ENCODE peak calls at places on chromosomes 13 and 19, in five cellular contexts. Q is naive thymus-derived CD8-positive, alpha-beta T cell; U is cardiac fibroblast; T is type B pancreatic cell; B is LoVo. K is an unnamed sample.

GRCh38 chr13:53198017-53198416 is 169.4 kb downstream of the OLFM4 start:
- DNase-seq in Q (no peak), U (no peak), T (no peak), B (no peak), K (no peak)

GRCh38 chr19:55624109-55625003 is at the start of gene ZNF784:
- DNase-seq in Q (peak), U (peak), T (peak), B (peak), K (peak)

GRCh38 chr19:56076413-56076998 is 44.6 kb downstream of the ZNF787 start:
- DNase-seq in Q (peak), U (peak), T (no peak), B (peak), K (no peak)

GRCh38 chr19:35228177-35228930 is at the start of gene FAM187B:
- DNase-seq in Q (no peak), U (no peak), T (peak), B (no peak), K (no peak)

GRCh38 chr13:107753748-107754147 is 461.6 kb downstream of the LIG4 start:
- DNase-seq in Q (no peak), U (no peak), T (no peak), B (no peak), K (no peak)

GRCh38 chr19:46828484-46828883 is 22.2 kb downstream of the AP2S1 start:
- DNase-seq in Q (no peak), U (no peak), T (no peak), B (no peak), K (no peak)

GRCh38 chr19:36008336-36008978 is at the start of gene SYNE4:
- DNase-seq in Q (no peak), U (no peak), T (no peak), B (no peak), K (no peak)

GRCh38 chr13:111951982-111952565 is 114.9 kb upstream of the SOX1 start:
- DNase-seq in Q (no peak), U (no peak), T (no peak), B (no peak), K (no peak)

GRCh38 chr19:2798733-2799132 is 13.4 kb downstream of the THOP1 start:
- DNase-seq in Q (no peak), U (no peak), T (no peak), B (no peak), K (no peak)

GRCh38 chr13:64087624-64088023 is 2672.0 kb upstream of the PCDH20 start:
- DNase-seq in Q (no peak), U (no peak), T (no peak), B (no peak), K (no peak)

GRCh38 chr13:27461940-27462584 is 11.7 kb upstream of the MTIF3 start:
- DNase-seq in Q (no peak), U (no peak), T (no peak), B (no peak), K (no peak)

GRCh38 chr19:4541114-4541805 is 1.4 kb upstream of the LRG1 start:
- DNase-seq in Q (no peak), U (no peak), T (no peak), B (no peak), K (no peak)

GRCh38 chr13:103810026-103810425 is 743.8 kb upstream of the SLC10A2 start:
- DNase-seq in Q (no peak), U (no peak), T (no peak), B (no peak), K (no peak)

GRCh38 chr19:38718747-38719543 is 25.3 kb downstream of the CAPN12 start:
- DNase-seq in Q (no peak), U (peak), T (no peak), B (no peak), K (no peak)

GRCh38 chr13:43023244-43023931 is at the start of gene DNAJC15:
- DNase-seq in Q (peak), U (peak), T (peak), B (peak), K (peak)

K was measured in CD4-positive, alpha-beta memory T cell.